ENCODE peak calls at places on chromosomes 13 and 19, in seven cellular contexts. One of them, this sample, is unnamed.

GRCh38 chr19:51689751-51690358 is 3.3 kb upstream of the SPACA6 start:
- DNase-seq in EL: peak
- DNase-seq in cardiac muscle cell: peak
- DNase-seq in kidney epithelial cell: no peak
- DNase-seq in RCC 7860: peak
- DNase-seq in activated T-helper 9 cell treated with anti-CD3 and anti-CD28 coated beads, Interleukin-2, amount 50 U/mL, for 16 hours: no peak
- DNase-seq in Right ventricle myocardium superior: peak
- DNase-seq in this sample: no peak

GRCh38 chr13:67228909-67229308 is 1.2 kb downstream of the PCDH9 start:
- DNase-seq in EL: peak
- DNase-seq in cardiac muscle cell: no peak
- DNase-seq in kidney epithelial cell: no peak
- DNase-seq in RCC 7860: no peak
- DNase-seq in activated T-helper 9 cell treated with anti-CD3 and anti-CD28 coated beads, Interleukin-2, amount 50 U/mL, for 16 hours: no peak
- DNase-seq in Right ventricle myocardium superior: no peak
- DNase-seq in this sample: no peak

GRCh38 chr19:45069056-45069455 is 7.2 kb downstream of the ZNF296 start:
- DNase-seq in EL: peak
- DNase-seq in cardiac muscle cell: no peak
- DNase-seq in kidney epithelial cell: no peak
- DNase-seq in RCC 7860: no peak
- DNase-seq in activated T-helper 9 cell treated with anti-CD3 and anti-CD28 coated beads, Interleukin-2, amount 50 U/mL, for 16 hours: no peak
- DNase-seq in Right ventricle myocardium superior: peak
- DNase-seq in this sample: no peak

GRCh38 chr19:21147540-21147939 is 5.7 kb downstream of the ZNF431 start:
- DNase-seq in EL: no peak
- DNase-seq in cardiac muscle cell: no peak
- DNase-seq in kidney epithelial cell: no peak
- DNase-seq in RCC 7860: no peak
- DNase-seq in activated T-helper 9 cell treated with anti-CD3 and anti-CD28 coated beads, Interleukin-2, amount 50 U/mL, for 16 hours: no peak
- DNase-seq in Right ventricle myocardium superior: no peak
- DNase-seq in this sample: no peak

GRCh38 chr19:1104452-1105216 is 840 bp downstream of the GPX4 start:
- DNase-seq in EL: peak
- DNase-seq in cardiac muscle cell: peak
- DNase-seq in kidney epithelial cell: no peak
- DNase-seq in RCC 7860: peak
- DNase-seq in activated T-helper 9 cell treated with anti-CD3 and anti-CD28 coated beads, Interleukin-2, amount 50 U/mL, for 16 hours: peak
- DNase-seq in Right ventricle myocardium superior: peak
- DNase-seq in this sample: no peak

GRCh38 chr13:29924482-29924884 is 74.1 kb upstream of the UBL3 start:
- DNase-seq in EL: peak
- DNase-seq in cardiac muscle cell: no peak
- DNase-seq in kidney epithelial cell: peak
- DNase-seq in RCC 7860: peak
- DNase-seq in activated T-helper 9 cell treated with anti-CD3 and anti-CD28 coated beads, Interleukin-2, amount 50 U/mL, for 16 hours: no peak
- DNase-seq in Right ventricle myocardium superior: no peak
- DNase-seq in this sample: peak

GRCh38 chr19:2624537-2625091 is 77.9 kb downstream of the GNG7 start:
- DNase-seq in EL: no peak
- DNase-seq in cardiac muscle cell: peak
- DNase-seq in kidney epithelial cell: no peak
- DNase-seq in RCC 7860: peak
- DNase-seq in activated T-helper 9 cell treated with anti-CD3 and anti-CD28 coated beads, Interleukin-2, amount 50 U/mL, for 16 hours: no peak
- DNase-seq in Right ventricle myocardium superior: peak
- DNase-seq in this sample: no peak

GRCh38 chr19:54255105-54255775 is 1.8 kb downstream of the LILRB5 start:
- DNase-seq in EL: no peak
- DNase-seq in cardiac muscle cell: no peak
- DNase-seq in kidney epithelial cell: no peak
- DNase-seq in RCC 7860: no peak
- DNase-seq in activated T-helper 9 cell treated with anti-CD3 and anti-CD28 coated beads, Interleukin-2, amount 50 U/mL, for 16 hours: no peak
- DNase-seq in Right ventricle myocardium superior: no peak
- DNase-seq in this sample: no peak

GRCh38 chr13:89726690-89727435 is 1620.6 kb upstream of the MIR17HG start:
- DNase-seq in EL: no peak
- DNase-seq in cardiac muscle cell: no peak
- DNase-seq in kidney epithelial cell: peak
- DNase-seq in RCC 7860: peak
- DNase-seq in activated T-helper 9 cell treated with anti-CD3 and anti-CD28 coated beads, Interleukin-2, amount 50 U/mL, for 16 hours: no peak
- DNase-seq in Right ventricle myocardium superior: no peak
- DNase-seq in this sample: peak

GRCh38 chr19:688214-688613 is 7.0 kb downstream of the PRSS57 start:
- DNase-seq in EL: no peak
- DNase-seq in cardiac muscle cell: no peak
- DNase-seq in kidney epithelial cell: no peak
- DNase-seq in RCC 7860: no peak
- DNase-seq in activated T-helper 9 cell treated with anti-CD3 and anti-CD28 coated beads, Interleukin-2, amount 50 U/mL, for 16 hours: no peak
- DNase-seq in Right ventricle myocardium superior: no peak
- DNase-seq in this sample: no peak

GRCh38 chr19:3556978-3557460 is 367 bp downstream of the MFSD12 start:
- DNase-seq in EL: peak
- DNase-seq in cardiac muscle cell: peak
- DNase-seq in kidney epithelial cell: no peak
- DNase-seq in RCC 7860: peak
- DNase-seq in activated T-helper 9 cell treated with anti-CD3 and anti-CD28 coated beads, Interleukin-2, amount 50 U/mL, for 16 hours: peak
- DNase-seq in Right ventricle myocardium superior: no peak
- DNase-seq in this sample: no peak

GRCh38 chr19:2791876-2792275 is 6.6 kb downstream of the THOP1 start:
- DNase-seq in EL: no peak
- DNase-seq in cardiac muscle cell: no peak
- DNase-seq in kidney epithelial cell: no peak
- DNase-seq in RCC 7860: no peak
- DNase-seq in activated T-helper 9 cell treated with anti-CD3 and anti-CD28 coated beads, Interleukin-2, amount 50 U/mL, for 16 hours: no peak
- DNase-seq in Right ventricle myocardium superior: no peak
- DNase-seq in this sample: no peak

GRCh38 chr13:40982772-40983171 is 36.3 kb downstream of the ELF1 start:
- DNase-seq in EL: no peak
- DNase-seq in cardiac muscle cell: peak
- DNase-seq in kidney epithelial cell: no peak
- DNase-seq in RCC 7860: no peak
- DNase-seq in activated T-helper 9 cell treated with anti-CD3 and anti-CD28 coated beads, Interleukin-2, amount 50 U/mL, for 16 hours: peak
- DNase-seq in Right ventricle myocardium superior: no peak
- DNase-seq in this sample: no peak

GRCh38 chr19:49058592-49058991 is 1.0 kb upstream of the CGB7 start:
- DNase-seq in EL: peak
- DNase-seq in cardiac muscle cell: peak
- DNase-seq in kidney epithelial cell: no peak
- DNase-seq in RCC 7860: no peak
- DNase-seq in activated T-helper 9 cell treated with anti-CD3 and anti-CD28 coated beads, Interleukin-2, amount 50 U/mL, for 16 hours: no peak
- DNase-seq in Right ventricle myocardium superior: no peak
- DNase-seq in this sample: no peak

GRCh38 chr19:29520390-29520789 is 5.4 kb upstream of the VSTM2B start:
- DNase-seq in EL: no peak
- DNase-seq in cardiac muscle cell: no peak
- DNase-seq in kidney epithelial cell: no peak
- DNase-seq in RCC 7860: no peak
- DNase-seq in activated T-helper 9 cell treated with anti-CD3 and anti-CD28 coated beads, Interleukin-2, amount 50 U/mL, for 16 hours: no peak
- DNase-seq in Right ventricle myocardium superior: peak
- DNase-seq in this sample: no peak

GRCh38 chr13:29935309-29935981 is 85.0 kb upstream of the UBL3 start:
- DNase-seq in EL: no peak
- DNase-seq in cardiac muscle cell: no peak
- DNase-seq in kidney epithelial cell: no peak
- DNase-seq in RCC 7860: no peak
- DNase-seq in activated T-helper 9 cell treated with anti-CD3 and anti-CD28 coated beads, Interleukin-2, amount 50 U/mL, for 16 hours: peak
- DNase-seq in Right ventricle myocardium superior: no peak
- DNase-seq in this sample: no peak

GRCh38 chr13:25330541-25330940 is 29.1 kb downstream of the NUP58 start:
- DNase-seq in EL: peak
- DNase-seq in cardiac muscle cell: no peak
- DNase-seq in kidney epithelial cell: no peak
- DNase-seq in RCC 7860: no peak
- DNase-seq in activated T-helper 9 cell treated with anti-CD3 and anti-CD28 coated beads, Interleukin-2, amount 50 U/mL, for 16 hours: no peak
- DNase-seq in Right ventricle myocardium superior: no peak
- DNase-seq in this sample: no peak

GRCh38 chr19:15812059-15812722 is 3.3 kb downstream of the OR10H1 start:
- DNase-seq in EL: no peak
- DNase-seq in cardiac muscle cell: no peak
- DNase-seq in kidney epithelial cell: no peak
- DNase-seq in RCC 7860: peak
- DNase-seq in activated T-helper 9 cell treated with anti-CD3 and anti-CD28 coated beads, Interleukin-2, amount 50 U/mL, for 16 hours: no peak
- DNase-seq in Right ventricle myocardium superior: no peak
- DNase-seq in this sample: no peak

GRCh38 chr19:35030257-35031071 is at the start of gene SCN1B:
- DNase-seq in EL: peak
- DNase-seq in cardiac muscle cell: peak
- DNase-seq in kidney epithelial cell: no peak
- DNase-seq in RCC 7860: peak
- DNase-seq in activated T-helper 9 cell treated with anti-CD3 and anti-CD28 coated beads, Interleukin-2, amount 50 U/mL, for 16 hours: peak
- DNase-seq in Right ventricle myocardium superior: peak
- DNase-seq in this sample: no peak

GRCh38 chr19:14507704-14508246 is 10.4 kb downstream of the DNAJB1 start:
- DNase-seq in EL: peak
- DNase-seq in cardiac muscle cell: peak
- DNase-seq in kidney epithelial cell: no peak
- DNase-seq in RCC 7860: peak
- DNase-seq in activated T-helper 9 cell treated with anti-CD3 and anti-CD28 coated beads, Interleukin-2, amount 50 U/mL, for 16 hours: no peak
- DNase-seq in Right ventricle myocardium superior: no peak
- DNase-seq in this sample: no peak

GRCh38 chr19:7618771-7619510 is 10.4 kb downstream of the XAB2 start:
- DNase-seq in EL: no peak
- DNase-seq in cardiac muscle cell: no peak
- DNase-seq in kidney epithelial cell: no peak
- DNase-seq in RCC 7860: no peak
- DNase-seq in activated T-helper 9 cell treated with anti-CD3 and anti-CD28 coated beads, Interleukin-2, amount 50 U/mL, for 16 hours: no peak
- DNase-seq in Right ventricle myocardium superior: no peak
- DNase-seq in this sample: no peak

GRCh38 chr13:84590663-84591062 is 708.4 kb upstream of the SLITRK1 start:
- DNase-seq in EL: no peak
- DNase-seq in cardiac muscle cell: no peak
- DNase-seq in kidney epithelial cell: no peak
- DNase-seq in RCC 7860: no peak
- DNase-seq in activated T-helper 9 cell treated with anti-CD3 and anti-CD28 coated beads, Interleukin-2, amount 50 U/mL, for 16 hours: no peak
- DNase-seq in Right ventricle myocardium superior: no peak
- DNase-seq in this sample: no peak

GRCh38 chr19:47427241-47428176 is 8.2 kb upstream of the MEIS3 start:
- DNase-seq in EL: peak
- DNase-seq in cardiac muscle cell: peak
- DNase-seq in kidney epithelial cell: no peak
- DNase-seq in RCC 7860: peak
- DNase-seq in activated T-helper 9 cell treated with anti-CD3 and anti-CD28 coated beads, Interleukin-2, amount 50 U/mL, for 16 hours: peak
- DNase-seq in Right ventricle myocardium superior: peak
- DNase-seq in this sample: no peak

GRCh38 chr13:112457485-112457884 is 81.3 kb downstream of the SPACA7 start:
- DNase-seq in EL: no peak
- DNase-seq in cardiac muscle cell: no peak
- DNase-seq in kidney epithelial cell: no peak
- DNase-seq in RCC 7860: no peak
- DNase-seq in activated T-helper 9 cell treated with anti-CD3 and anti-CD28 coated beads, Interleukin-2, amount 50 U/mL, for 16 hours: no peak
- DNase-seq in Right ventricle myocardium superior: no peak
- DNase-seq in this sample: no peak

GRCh38 chr13:24606486-24607170 is 73.6 kb upstream of the ATP12A start:
- DNase-seq in EL: no peak
- DNase-seq in cardiac muscle cell: no peak
- DNase-seq in kidney epithelial cell: no peak
- DNase-seq in RCC 7860: no peak
- DNase-seq in activated T-helper 9 cell treated with anti-CD3 and anti-CD28 coated beads, Interleukin-2, amount 50 U/mL, for 16 hours: no peak
- DNase-seq in Right ventricle myocardium superior: no peak
- DNase-seq in this sample: no peak

GRCh38 chr13:106104281-106104901 is 431.1 kb downstream of the EFNB2 start:
- DNase-seq in EL: peak
- DNase-seq in cardiac muscle cell: no peak
- DNase-seq in kidney epithelial cell: peak
- DNase-seq in RCC 7860: peak
- DNase-seq in activated T-helper 9 cell treated with anti-CD3 and anti-CD28 coated beads, Interleukin-2, amount 50 U/mL, for 16 hours: no peak
- DNase-seq in Right ventricle myocardium superior: no peak
- DNase-seq in this sample: peak

GRCh38 chr19:34662919-34663318 is 14.0 kb downstream of the SCGB2B2 start:
- DNase-seq in EL: peak
- DNase-seq in cardiac muscle cell: no peak
- DNase-seq in kidney epithelial cell: no peak
- DNase-seq in RCC 7860: no peak
- DNase-seq in activated T-helper 9 cell treated with anti-CD3 and anti-CD28 coated beads, Interleukin-2, amount 50 U/mL, for 16 hours: no peak
- DNase-seq in Right ventricle myocardium superior: no peak
- DNase-seq in this sample: no peak

GRCh38 chr19:18415177-18415867 is 3.9 kb upstream of the SSBP4 start:
- DNase-seq in EL: peak
- DNase-seq in cardiac muscle cell: no peak
- DNase-seq in kidney epithelial cell: no peak
- DNase-seq in RCC 7860: peak
- DNase-seq in activated T-helper 9 cell treated with anti-CD3 and anti-CD28 coated beads, Interleukin-2, amount 50 U/mL, for 16 hours: no peak
- DNase-seq in Right ventricle myocardium superior: peak
- DNase-seq in this sample: no peak

GRCh38 chr13:65460136-65460535 is 1770.0 kb downstream of the PCDH9 start:
- DNase-seq in EL: peak
- DNase-seq in cardiac muscle cell: no peak
- DNase-seq in kidney epithelial cell: no peak
- DNase-seq in RCC 7860: no peak
- DNase-seq in activated T-helper 9 cell treated with anti-CD3 and anti-CD28 coated beads, Interleukin-2, amount 50 U/mL, for 16 hours: no peak
- DNase-seq in Right ventricle myocardium superior: no peak
- DNase-seq in this sample: no peak

GRCh38 chr19:2185734-2186070 is 22.0 kb downstream of the DOT1L start:
- DNase-seq in EL: no peak
- DNase-seq in cardiac muscle cell: no peak
- DNase-seq in kidney epithelial cell: no peak
- DNase-seq in RCC 7860: no peak
- DNase-seq in activated T-helper 9 cell treated with anti-CD3 and anti-CD28 coated beads, Interleukin-2, amount 50 U/mL, for 16 hours: no peak
- DNase-seq in Right ventricle myocardium superior: no peak
- DNase-seq in this sample: no peak

GRCh38 chr19:48501446-48501960 is 10.1 kb downstream of the LMTK3 start:
- DNase-seq in EL: no peak
- DNase-seq in cardiac muscle cell: no peak
- DNase-seq in kidney epithelial cell: no peak
- DNase-seq in RCC 7860: no peak
- DNase-seq in activated T-helper 9 cell treated with anti-CD3 and anti-CD28 coated beads, Interleukin-2, amount 50 U/mL, for 16 hours: peak
- DNase-seq in Right ventricle myocardium superior: no peak
- DNase-seq in this sample: no peak

GRCh38 chr13:27792393-27793218 is at the start of gene GSX1:
- DNase-seq in EL: peak
- DNase-seq in cardiac muscle cell: peak
- DNase-seq in kidney epithelial cell: peak
- DNase-seq in RCC 7860: no peak
- DNase-seq in activated T-helper 9 cell treated with anti-CD3 and anti-CD28 coated beads, Interleukin-2, amount 50 U/mL, for 16 hours: no peak
- DNase-seq in Right ventricle myocardium superior: peak
- DNase-seq in this sample: no peak

GRCh38 chr19:48926909-48927308 is 6.6 kb upstream of the DHDH start:
- DNase-seq in EL: peak
- DNase-seq in cardiac muscle cell: no peak
- DNase-seq in kidney epithelial cell: peak
- DNase-seq in RCC 7860: peak
- DNase-seq in activated T-helper 9 cell treated with anti-CD3 and anti-CD28 coated beads, Interleukin-2, amount 50 U/mL, for 16 hours: no peak
- DNase-seq in Right ventricle myocardium superior: no peak
- DNase-seq in this sample: peak

GRCh38 chr13:78241278-78241919 is 322.8 kb upstream of the EDNRB start:
- DNase-seq in EL: peak
- DNase-seq in cardiac muscle cell: peak
- DNase-seq in kidney epithelial cell: no peak
- DNase-seq in RCC 7860: no peak
- DNase-seq in activated T-helper 9 cell treated with anti-CD3 and anti-CD28 coated beads, Interleukin-2, amount 50 U/mL, for 16 hours: no peak
- DNase-seq in Right ventricle myocardium superior: no peak
- DNase-seq in this sample: no peak

GRCh38 chr19:39943586-39943985 is 9.2 kb upstream of the FCGBP start:
- DNase-seq in EL: no peak
- DNase-seq in cardiac muscle cell: no peak
- DNase-seq in kidney epithelial cell: no peak
- DNase-seq in RCC 7860: no peak
- DNase-seq in activated T-helper 9 cell treated with anti-CD3 and anti-CD28 coated beads, Interleukin-2, amount 50 U/mL, for 16 hours: no peak
- DNase-seq in Right ventricle myocardium superior: no peak
- DNase-seq in this sample: no peak

GRCh38 chr13:79271616-79272015 is 134.4 kb downstream of the RBM26 start:
- DNase-seq in EL: no peak
- DNase-seq in cardiac muscle cell: no peak
- DNase-seq in kidney epithelial cell: no peak
- DNase-seq in RCC 7860: no peak
- DNase-seq in activated T-helper 9 cell treated with anti-CD3 and anti-CD28 coated beads, Interleukin-2, amount 50 U/mL, for 16 hours: no peak
- DNase-seq in Right ventricle myocardium superior: no peak
- DNase-seq in this sample: no peak

GRCh38 chr19:1063909-1064660 is 2.9 kb upstream of the ARHGAP45 start:
- DNase-seq in EL: no peak
- DNase-seq in cardiac muscle cell: no peak
- DNase-seq in kidney epithelial cell: no peak
- DNase-seq in RCC 7860: no peak
- DNase-seq in activated T-helper 9 cell treated with anti-CD3 and anti-CD28 coated beads, Interleukin-2, amount 50 U/mL, for 16 hours: no peak
- DNase-seq in Right ventricle myocardium superior: no peak
- DNase-seq in this sample: no peak

This sample was measured in epithelial cell of proximal tubule.